ENCODE peak calls at places on chromosome 4, in five cellular contexts. One of them, this sample, is unnamed.

GRCh38 chr4:184750926-184751584 is 17.2 kb upstream of the CENPU start:
- DNase-seq in HepG2: no peak
- DNase-seq in GM12878: no peak
- DNase-seq in H1: no peak
- DNase-seq in K562: peak; percentile 32
- DNase-seq in this sample: peak; percentile 17

GRCh38 chr4:176189891-176190795 is 5.2 kb downstream of the SPATA4 start:
- DNase-seq in HepG2: no peak
- DNase-seq in GM12878: no peak
- DNase-seq in H1: no peak
- DNase-seq in K562: no peak
- DNase-seq in this sample: no peak

GRCh38 chr4:120083152-120083551 is 16.5 kb upstream of the MAD2L1 start:
- DNase-seq in HepG2: no peak
- DNase-seq in GM12878: no peak
- DNase-seq in H1: no peak
- DNase-seq in K562: no peak
- DNase-seq in this sample: no peak

GRCh38 chr4:146119845-146120404 is 55.6 kb upstream of the LSM6 start:
- DNase-seq in HepG2: no peak
- DNase-seq in GM12878: no peak
- DNase-seq in H1: no peak
- DNase-seq in K562: no peak
- DNase-seq in this sample: no peak

GRCh38 chr4:143531773-143532491 is 18.4 kb downstream of the SMARCA5 start:
- DNase-seq in HepG2: no peak
- DNase-seq in GM12878: no peak
- DNase-seq in H1: no peak
- DNase-seq in K562: no peak
- DNase-seq in this sample: no peak

GRCh38 chr4:43619219-43619618 is 726.7 kb downstream of the GRXCR1 start:
- DNase-seq in HepG2: no peak
- DNase-seq in GM12878: no peak
- DNase-seq in H1: no peak
- DNase-seq in K562: no peak
- DNase-seq in this sample: no peak

GRCh38 chr4:109576462-109576861 is 16.4 kb downstream of the MCUB start:
- DNase-seq in HepG2: no peak
- DNase-seq in GM12878: no peak
- DNase-seq in H1: no peak
- DNase-seq in K562: peak; percentile 58
- DNase-seq in this sample: no peak

GRCh38 chr4:89586864-89587263 is 250.1 kb downstream of the SNCA start:
- DNase-seq in HepG2: no peak
- DNase-seq in GM12878: no peak
- DNase-seq in H1: no peak
- DNase-seq in K562: no peak
- DNase-seq in this sample: peak; percentile 31

GRCh38 chr4:152590179-152591031 is 54.5 kb upstream of the FBXW7 start:
- DNase-seq in HepG2: no peak
- DNase-seq in GM12878: no peak
- DNase-seq in H1: no peak
- DNase-seq in K562: no peak
- DNase-seq in this sample: no peak

GRCh38 chr4:20394471-20394870 is 142.8 kb downstream of the SLIT2 start:
- DNase-seq in HepG2: no peak
- DNase-seq in GM12878: no peak
- DNase-seq in H1: no peak
- DNase-seq in K562: no peak
- DNase-seq in this sample: no peak

GRCh38 chr4:37392540-37393255 is 148.2 kb downstream of the NWD2 start:
- DNase-seq in HepG2: no peak
- DNase-seq in GM12878: no peak
- DNase-seq in H1: no peak
- DNase-seq in K562: no peak
- DNase-seq in this sample: peak; percentile 17

GRCh38 chr4:176924238-176924637 is 131.5 kb upstream of the VEGFC start:
- DNase-seq in HepG2: no peak
- DNase-seq in GM12878: no peak
- DNase-seq in H1: no peak
- DNase-seq in K562: no peak
- DNase-seq in this sample: no peak

GRCh38 chr4:142741995-142742394 is 104.1 kb downstream of the INPP4B start:
- DNase-seq in HepG2: no peak
- DNase-seq in GM12878: no peak
- DNase-seq in H1: no peak
- DNase-seq in K562: no peak
- DNase-seq in this sample: peak; percentile 29

GRCh38 chr4:155672342-155672741 is 5.7 kb downstream of the GUCY1A1 start:
- DNase-seq in HepG2: no peak
- DNase-seq in GM12878: no peak
- DNase-seq in H1: no peak
- DNase-seq in K562: no peak
- DNase-seq in this sample: no peak

GRCh38 chr4:61795998-61796397 is 595.9 kb downstream of the ADGRL3 start:
- DNase-seq in HepG2: no peak
- DNase-seq in GM12878: no peak
- DNase-seq in H1: no peak
- DNase-seq in K562: no peak
- DNase-seq in this sample: no peak

GRCh38 chr4:136768925-136769275 is 763.4 kb downstream of the PCDH18 start:
- DNase-seq in HepG2: no peak
- DNase-seq in GM12878: no peak
- DNase-seq in H1: no peak
- DNase-seq in K562: no peak
- DNase-seq in this sample: no peak

GRCh38 chr4:188955066-188955465 is 815.8 kb downstream of the TRIML1 start:
- DNase-seq in HepG2: no peak
- DNase-seq in GM12878: no peak
- DNase-seq in H1: no peak
- DNase-seq in K562: no peak
- DNase-seq in this sample: no peak

GRCh38 chr4:188867796-188868195 is 728.6 kb downstream of the TRIML1 start:
- DNase-seq in HepG2: no peak
- DNase-seq in GM12878: no peak
- DNase-seq in H1: no peak
- DNase-seq in K562: no peak
- DNase-seq in this sample: no peak

GRCh38 chr4:142922720-142923119 is 76.6 kb upstream of the INPP4B start:
- DNase-seq in HepG2: no peak
- DNase-seq in GM12878: no peak
- DNase-seq in H1: no peak
- DNase-seq in K562: no peak
- DNase-seq in this sample: no peak

GRCh38 chr4:69546121-69546520 is 50.4 kb upstream of the UGT2B4 start:
- DNase-seq in HepG2: no peak
- DNase-seq in GM12878: no peak
- DNase-seq in H1: no peak
- DNase-seq in K562: peak; percentile 5
- DNase-seq in this sample: no peak

DNA sequence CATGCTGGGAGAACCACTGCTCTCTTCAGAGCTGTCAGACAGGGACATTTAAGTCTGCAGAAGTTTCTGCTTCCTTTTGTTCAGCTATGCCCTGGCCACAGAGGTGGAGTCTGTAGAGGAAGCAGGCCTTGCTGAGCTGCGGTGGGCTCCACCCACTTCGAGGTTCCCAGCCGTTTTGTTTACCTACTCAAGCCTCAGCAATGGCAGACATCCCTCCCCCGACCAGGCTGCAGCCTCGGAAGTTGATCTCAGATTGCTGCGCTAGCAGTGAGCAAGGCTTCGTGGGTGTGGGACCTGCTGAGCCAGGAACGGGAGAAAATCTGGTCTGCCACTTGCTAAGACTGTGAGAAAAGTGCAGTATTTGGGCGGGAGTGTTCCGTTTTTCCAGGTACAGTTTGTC is 118.9 kb downstream of the SLC10A6 start:
- DNase-seq in HepG2: peak; percentile 5
- DNase-seq in GM12878: no peak
- DNase-seq in H1: peak; percentile 15
- DNase-seq in K562: peak; percentile 3
- DNase-seq in this sample: peak; percentile 68
- TF ChIP-seq CREB1 in HepG2: no peak
- TF ChIP-seq CREB1 in GM12878: no peak
- TF ChIP-seq CREB1 in H1: no peak
- TF ChIP-seq CREB1 in K562: no peak
- TF ChIP-seq CREB1 in this sample: no peak

GRCh38 chr4:173518419-173519102 is 11.5 kb downstream of the HAND2 start:
- DNase-seq in HepG2: no peak
- DNase-seq in GM12878: no peak
- DNase-seq in H1: no peak
- DNase-seq in K562: no peak
- DNase-seq in this sample: peak; percentile 61

GRCh38 chr4:173521474-173522159 is 8.4 kb downstream of the HAND2 start:
- DNase-seq in HepG2: no peak
- DNase-seq in GM12878: no peak
- DNase-seq in H1: no peak
- DNase-seq in K562: no peak
- DNase-seq in this sample: peak; percentile 35

GRCh38 chr4:173517781-173518371 is 12.2 kb downstream of the HAND2 start:
- DNase-seq in HepG2: no peak
- DNase-seq in GM12878: no peak
- DNase-seq in H1: no peak
- DNase-seq in K562: no peak
- DNase-seq in this sample: peak; percentile 86

GRCh38 chr4:173520921-173521473 is 9.0 kb downstream of the HAND2 start:
- DNase-seq in HepG2: no peak
- DNase-seq in GM12878: no peak
- DNase-seq in H1: no peak
- DNase-seq in K562: no peak
- DNase-seq in this sample: no peak

DNA sequence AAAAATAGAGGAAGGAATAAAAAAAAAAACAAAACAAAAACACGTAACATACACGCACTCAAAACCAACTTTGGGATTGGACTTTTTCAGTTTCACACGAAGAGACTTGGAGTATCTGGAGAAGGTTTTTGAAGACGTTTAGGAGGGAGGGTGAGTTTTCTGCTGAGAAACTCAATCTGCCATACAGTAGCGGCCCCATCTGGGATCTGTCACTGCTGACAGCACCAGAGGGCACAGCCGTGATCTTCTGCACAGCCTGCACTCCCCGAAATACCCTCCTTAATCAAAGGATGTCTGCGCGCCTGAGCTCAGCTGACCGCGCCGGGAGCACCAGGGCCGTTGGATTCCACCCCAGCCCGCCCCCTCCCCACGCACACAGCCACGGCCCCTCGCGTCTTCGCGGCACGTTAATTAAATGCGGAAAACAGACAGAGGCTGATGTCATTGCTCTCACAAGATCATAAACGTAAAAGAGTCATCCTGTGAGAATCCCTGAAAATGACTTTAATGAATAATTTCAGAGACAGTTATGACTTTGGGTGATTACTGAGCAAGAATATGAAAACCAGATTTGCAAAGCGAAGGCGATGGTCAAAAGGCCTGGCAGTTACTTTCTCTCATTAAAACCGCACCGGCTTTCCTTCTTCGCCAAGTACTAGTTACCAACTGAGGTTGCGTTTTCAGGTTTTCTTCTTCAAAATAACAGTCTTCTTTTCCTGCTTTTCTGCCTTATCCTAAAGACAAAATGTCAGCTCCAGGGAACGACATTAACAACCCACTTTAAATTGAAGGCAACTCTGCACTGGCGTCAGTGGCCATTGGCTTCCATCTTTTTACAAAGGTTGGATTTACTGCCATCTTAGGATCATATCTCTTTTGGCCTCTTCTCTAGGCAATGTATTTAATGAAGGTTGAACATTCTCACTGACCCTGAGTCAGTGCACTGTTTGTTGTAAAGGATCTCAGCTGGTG is 10.6 kb downstream of the HAND2 start:
- DNase-seq in HepG2: no peak
- DNase-seq in GM12878: no peak
- DNase-seq in H1: no peak
- DNase-seq in K562: no peak
- DNase-seq in this sample: peak; percentile 45
- H3K4me1 ChIP-seq in HepG2: no peaks in the 10 kb centered on the region
- H3K4me1 ChIP-seq in GM12878: no peaks in the 10 kb centered on the region
- H3K4me1 ChIP-seq in H1: peaks cover 23% of the 10 kb centered on the region
- H3K4me1 ChIP-seq in K562: no peaks in the 10 kb centered on the region
- H3K4me1 ChIP-seq in this sample: peaks cover 69% of the 10 kb centered on the region

GRCh38 chr4:28755081-28755480 is 1894.4 kb downstream of the STIM2 start:
- DNase-seq in HepG2: no peak
- DNase-seq in GM12878: no peak
- DNase-seq in H1: no peak
- DNase-seq in K562: no peak
- DNase-seq in this sample: no peak

GRCh38 chr4:28759064-28759463 is 1898.4 kb downstream of the STIM2 start:
- DNase-seq in HepG2: no peak
- DNase-seq in GM12878: no peak
- DNase-seq in H1: no peak
- DNase-seq in K562: no peak
- DNase-seq in this sample: no peak

DNA sequence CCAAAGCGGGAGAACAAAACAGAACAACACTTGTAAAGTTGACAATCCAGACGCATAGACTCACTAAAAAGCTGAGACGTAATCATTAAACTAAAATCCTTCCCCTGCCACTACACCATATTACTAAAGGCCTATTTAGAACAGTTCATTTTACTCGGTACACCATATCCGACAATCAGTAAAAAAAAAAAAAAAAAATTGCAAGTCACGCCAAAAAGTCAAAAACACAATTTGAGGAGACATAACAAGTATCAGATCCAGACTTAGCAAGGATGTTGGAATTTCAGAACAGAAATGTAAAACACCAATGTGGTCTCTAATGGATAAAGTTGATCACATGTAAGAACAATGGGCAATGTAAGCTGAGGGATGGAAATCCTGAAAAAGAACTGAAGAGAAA is 1899.4 kb downstream of the STIM2 start:
- DNase-seq in HepG2: no peak
- DNase-seq in GM12878: no peak
- DNase-seq in H1: no peak
- DNase-seq in K562: no peak
- DNase-seq in this sample: no peak
- TF ChIP-seq CREB1 in HepG2: no peak
- TF ChIP-seq CREB1 in GM12878: no peak
- TF ChIP-seq CREB1 in H1: no peak
- TF ChIP-seq CREB1 in K562: no peak
- TF ChIP-seq CREB1 in this sample: no peak

DNA sequence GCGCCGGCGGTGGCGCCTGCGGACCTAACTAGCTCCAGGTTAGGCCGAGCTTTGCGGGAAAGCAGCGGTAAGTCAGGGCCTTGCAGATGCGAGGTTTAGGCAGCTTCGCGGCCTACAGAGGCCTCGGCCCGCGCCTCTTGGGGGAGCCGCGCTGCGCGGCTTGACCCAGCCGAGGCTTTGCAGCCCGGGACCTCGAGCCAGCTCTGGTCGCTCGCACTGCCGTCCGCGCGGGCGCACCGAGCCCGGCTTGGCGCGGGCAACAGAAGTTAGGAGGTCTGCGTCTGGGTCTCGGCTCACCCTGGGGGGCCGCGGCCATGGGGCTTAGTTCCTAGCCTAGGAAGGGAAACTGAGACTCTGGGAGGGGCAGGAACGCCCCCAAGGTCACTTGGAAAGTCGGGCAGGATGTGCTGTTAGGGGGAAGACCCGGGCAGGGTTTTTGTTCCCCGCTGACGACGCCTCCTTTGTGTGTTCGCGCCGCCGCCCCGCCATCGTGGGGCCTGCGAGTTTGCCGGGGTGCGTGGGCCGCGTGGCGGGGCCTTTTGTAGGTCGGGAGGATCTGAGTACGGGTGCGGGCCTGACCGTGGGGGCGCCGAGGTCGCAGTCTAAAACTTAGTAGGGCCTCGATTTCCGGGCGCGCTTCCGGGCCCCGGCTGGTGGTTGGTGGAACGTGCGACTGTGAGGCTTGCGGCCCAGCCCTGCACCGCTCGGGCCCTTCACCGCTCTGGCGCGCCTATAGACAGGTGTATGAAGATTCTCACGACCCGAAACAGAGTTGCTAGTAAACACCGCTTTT is 482 bp downstream of the RNF4 start:
- DNase-seq in HepG2: no peak
- DNase-seq in GM12878: no peak
- DNase-seq in H1: no peak
- DNase-seq in K562: peak; percentile 75
- DNase-seq in this sample: peak; percentile 82
- H3K4me1 ChIP-seq in HepG2: peaks cover 44% of the 10 kb centered on the region
- H3K4me1 ChIP-seq in GM12878: peaks cover 3% of the 10 kb centered on the region
- H3K4me1 ChIP-seq in H1: peaks cover 4% of the 10 kb centered on the region
- H3K4me1 ChIP-seq in K562: peaks cover 18% of the 10 kb centered on the region
- H3K4me1 ChIP-seq in this sample: peaks cover 15% of the 10 kb centered on the region

This sample was measured in GM23338.